ENCODE peak calls at places on chromosomes 12 and 14, in seven cellular contexts. A is left lung, K is lower lobe of right lung, W is PC-3, C is RWPE2, R is heart left ventricle, H is right lobe of liver. X is an unnamed sample. For H3K4me1, the result is how much of the 10 kb centered on the place peaks cover.

GRCh38 chr12:102833687-102834435 is 83.2 kb downstream of the PAH start:
- DNase-seq in A (no peak), K (no peak), W (peak), C (no peak), R (no peak), H (no peak), X (no peak)

GRCh38 chr12:109304485-109304884 is 4.6 kb downstream of the FOXN4 start:
- DNase-seq in A (no peak), K (no peak), W (no peak), C (no peak), R (no peak), H (no peak), X (no peak)

GRCh38 chr12:100375023-100375737 is 18.3 kb downstream of the SLC17A8 start:
- DNase-seq in A (no peak), K (peak), W (no peak), C (no peak), R (peak), H (no peak), X (peak)

GRCh38 chr14:80587096-80587724 is 354.3 kb downstream of the CEP128 start:
- DNase-seq in A (no peak), K (no peak), W (peak), C (no peak), R (no peak), H (no peak), X (no peak)

GRCh38 chr14:42541535-42542001 is 934.9 kb downstream of the LRFN5 start:
- DNase-seq in A (no peak), K (no peak), W (peak), C (no peak), R (no peak), H (no peak), X (no peak)

GRCh38 chr12:92445253-92446081 is 257.3 kb upstream of the PLEKHG7 start:
- DNase-seq in A (no peak), K (no peak), W (no peak), C (no peak), R (peak), H (no peak), X (no peak)

GRCh38 chr12:104788848-104789271 is 169.2 kb downstream of the SLC41A2 start:
- DNase-seq in A (no peak), K (no peak), W (no peak), C (no peak), R (peak), H (no peak), X (no peak)

GRCh38 chr12:62396750-62397149 is 69.9 kb upstream of the MON2 start:
- DNase-seq in A (no peak), K (no peak), W (no peak), C (no peak), R (no peak), H (no peak), X (no peak)

GRCh38 chr14:58805057-58805456 is 167.3 kb downstream of the DACT1 start:
- DNase-seq in A (no peak), K (no peak), W (no peak), C (no peak), R (peak), H (no peak), X (no peak)

GRCh38 chr12:1115471-1116242 is 124.6 kb downstream of the ERC1 start:
- DNase-seq in A (no peak), K (no peak), W (peak), C (peak), R (no peak), H (no peak), X (no peak)

GRCh38 chr12:6757028-6757689 is 4.2 kb upstream of the MLF2 start:
- DNase-seq in A (no peak), K (no peak), W (no peak), C (no peak), R (no peak), H (no peak), X (no peak)

GRCh38 chr12:122097641-122098364 is 19.2 kb downstream of the MLXIP start:
- DNase-seq in A (no peak), K (peak), W (peak), C (no peak), R (peak), H (no peak), X (peak)

GRCh38 chr14:32313977-32314376 is 15.1 kb upstream of the AKAP6 start:
- DNase-seq in A (no peak), K (no peak), W (no peak), C (no peak), R (no peak), H (no peak), X (no peak)

GRCh38 chr12:27583057-27583797 is 59.2 kb downstream of the PPFIBP1 start:
- DNase-seq in A (no peak), K (no peak), W (no peak), C (no peak), R (no peak), H (no peak), X (peak)

GRCh38 chr12:128551266-128552025 is 272.3 kb downstream of the SLC15A4 start:
- DNase-seq in A (no peak), K (no peak), W (no peak), C (no peak), R (no peak), H (no peak), X (no peak)

GRCh38 chr14:91144425-91145145 is 30.7 kb downstream of the DGLUCY start:
- DNase-seq in A (no peak), K (no peak), W (peak), C (no peak), R (no peak), H (no peak), X (no peak)

GRCh38 chr12:111428728-111429175 is 23.0 kb downstream of the SH2B3 start:
- DNase-seq in A (peak), K (peak), W (no peak), C (peak), R (peak), H (peak), X (no peak)

GRCh38 chr14:41570415-41571155 is 36.1 kb upstream of the LRFN5 start:
- DNase-seq in A (no peak), K (no peak), W (no peak), C (no peak), R (no peak), H (no peak), X (no peak)

DNA sequence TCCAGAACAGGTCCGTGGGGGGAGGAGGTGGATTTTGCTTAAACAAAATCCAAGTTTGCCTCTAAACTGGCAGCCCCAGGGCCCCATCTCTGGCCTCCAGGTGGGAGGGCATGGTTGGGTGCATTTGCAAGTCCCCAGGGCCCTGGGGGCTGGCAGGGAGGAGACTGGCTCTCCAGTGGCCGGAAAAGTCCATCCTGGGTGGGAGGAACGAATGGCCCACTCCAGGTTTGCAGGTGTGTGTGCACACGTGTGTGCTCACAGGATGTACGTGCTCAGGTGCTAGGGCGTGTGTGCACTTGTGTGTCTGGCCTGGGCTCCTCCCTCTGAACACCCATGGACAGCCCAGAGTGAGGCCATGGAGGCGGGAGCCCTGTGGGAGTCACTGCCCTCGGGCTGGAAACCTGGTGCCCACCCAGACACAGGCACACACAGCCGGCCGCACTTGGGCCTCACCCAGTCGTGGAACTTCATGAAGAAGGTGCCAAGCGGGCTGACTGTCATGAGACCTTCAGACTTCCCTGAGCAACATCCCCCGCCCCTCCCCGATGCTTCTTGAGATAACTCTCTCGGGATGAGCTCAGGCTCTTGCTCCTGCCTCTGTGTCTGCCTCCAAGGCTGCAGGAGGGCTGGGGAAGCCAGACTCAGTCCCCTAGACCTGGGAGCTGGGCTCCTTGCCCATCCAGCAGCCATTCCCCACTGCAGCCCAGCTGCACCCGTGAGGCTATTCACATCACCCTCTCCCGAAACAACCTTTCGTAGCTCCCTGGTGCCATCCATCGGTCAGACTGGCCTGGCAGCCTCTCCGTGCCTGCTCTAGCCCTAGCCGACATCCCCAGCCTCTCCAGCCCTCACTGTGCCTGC is 9.4 kb downstream of the AHNAK2 start:
- DNase-seq in A (peak), K (peak), W (peak), C (peak), R (peak), H (no peak), X (peak)
- TF ChIP-seq CTCF in A (no peak), K (no peak), W (no peak), C (no peak), R (no peak), H (no peak), X (no peak)

DNA sequence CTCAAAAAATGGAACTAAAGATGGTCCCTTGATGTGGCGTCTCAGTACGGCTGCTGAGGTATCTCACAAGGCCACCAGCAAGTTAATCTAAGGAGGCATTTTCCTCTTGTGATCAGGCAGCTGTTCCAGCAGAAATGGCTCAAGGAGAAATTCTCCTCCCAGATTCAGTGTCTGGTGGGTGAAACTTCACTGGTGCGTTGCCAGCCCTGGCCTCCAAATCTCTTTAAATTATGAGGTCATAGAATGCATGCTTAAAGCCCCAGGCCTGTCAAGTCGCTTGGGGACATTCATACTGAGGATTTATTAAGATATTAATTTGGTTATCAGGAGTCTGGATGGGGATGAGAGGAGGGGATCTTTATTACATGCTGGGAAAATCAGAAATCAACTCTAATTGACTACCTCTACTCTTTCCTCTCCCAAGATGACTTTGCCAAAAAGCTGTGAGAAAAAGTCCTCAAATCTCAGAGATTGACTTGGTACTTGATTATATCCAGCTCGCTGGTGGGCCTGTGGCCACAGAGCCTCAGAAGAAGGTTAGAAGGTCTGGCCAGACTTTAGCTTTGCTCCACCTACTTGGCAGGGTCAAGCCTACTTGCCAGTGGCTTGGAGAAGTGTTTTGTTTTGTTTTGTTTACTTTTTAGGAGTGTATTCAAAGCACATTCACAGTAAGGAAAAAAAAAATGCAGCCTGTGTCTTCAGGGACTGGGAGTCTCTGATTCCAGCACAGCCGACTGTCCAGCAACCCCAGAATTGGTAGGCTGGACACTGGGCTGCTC is 73.1 kb downstream of the PPP2R5C start:
- DNase-seq in A (no peak), K (no peak), W (peak), C (no peak), R (no peak), H (no peak), X (no peak)
- H3K4me1 ChIP-seq in A (under half), K (under half), W (under half), C (under half), R (half or more), H (under half), X (under half)

DNA sequence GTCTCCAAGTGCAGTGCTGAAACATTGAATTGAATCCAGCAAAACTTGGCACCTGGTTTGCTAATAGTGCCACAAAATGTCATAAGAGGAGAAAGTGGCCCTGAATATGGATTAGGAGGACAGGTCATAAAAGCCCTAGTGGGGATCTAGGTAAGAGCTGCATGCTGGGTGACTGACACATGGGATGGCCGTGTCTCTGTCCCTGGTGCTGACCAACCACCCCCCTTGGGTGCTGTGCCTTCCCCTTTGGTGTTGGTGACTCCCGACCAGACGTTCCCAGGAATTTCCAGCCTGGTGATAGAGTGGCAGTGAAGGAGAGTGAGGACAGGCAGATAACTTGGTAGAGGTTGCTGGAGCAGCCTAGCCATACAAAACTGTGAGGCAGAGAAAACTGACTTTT is 142.8 kb downstream of the VRK1 start:
- DNase-seq in A (no peak), K (no peak), W (peak), C (no peak), R (no peak), H (no peak), X (no peak)
- TF ChIP-seq CTCF in A (no peak), K (no peak), W (no peak), C (no peak), R (no peak), H (no peak), X (no peak)

DNA sequence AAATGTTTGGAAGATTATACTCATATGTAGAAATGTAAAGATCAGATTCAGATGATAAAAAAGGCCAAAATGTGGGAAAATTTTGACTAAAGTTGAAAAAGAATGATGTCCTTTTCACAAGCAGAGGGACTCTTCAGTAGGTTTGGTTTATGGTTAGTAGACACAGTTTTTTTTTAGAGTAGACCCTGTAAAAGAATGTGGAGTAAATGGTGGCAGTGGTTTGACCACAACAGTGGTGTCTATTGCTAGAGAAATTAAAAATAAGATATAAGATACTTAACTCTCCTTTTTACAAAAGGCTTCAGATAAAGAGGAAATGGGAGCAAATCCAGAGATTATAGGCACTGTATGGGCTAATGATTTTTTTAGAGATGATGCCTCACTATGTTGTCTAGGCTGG is 21.8 kb downstream of the RAP1B start:
- DNase-seq in A (no peak), K (no peak), W (no peak), C (no peak), R (no peak), H (no peak), X (no peak)
- H3K4me1 ChIP-seq in A (half or more), K (half or more), W (under half), C (under half), R (under half), H (under half), X (under half)

DNA sequence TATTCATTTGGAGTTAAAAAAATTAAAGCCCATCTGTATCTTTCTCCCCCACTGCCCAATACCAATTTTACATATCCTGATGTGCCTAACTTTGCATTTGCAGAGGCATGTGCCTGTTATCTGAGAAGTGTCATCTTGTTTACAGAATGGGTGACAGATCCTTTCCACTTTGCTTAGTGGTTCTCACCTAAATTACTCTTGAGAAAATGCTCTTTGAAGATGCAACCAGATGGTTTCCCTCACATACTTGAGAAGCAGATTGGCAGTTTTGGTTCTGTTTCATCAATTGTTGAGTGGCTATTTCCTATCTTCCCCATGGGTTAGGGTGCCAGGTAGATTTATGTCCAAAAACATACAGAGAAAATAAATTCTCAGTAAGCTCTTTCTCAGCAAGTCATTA is 1051.4 kb upstream of the ATXN7L3B start:
- DNase-seq in A (no peak), K (no peak), W (no peak), C (no peak), R (no peak), H (no peak), X (no peak)
- TF ChIP-seq CTCF in A (no peak), K (no peak), W (no peak), C (no peak), R (no peak), H (no peak), X (no peak)

GRCh38 chr14:77201696-77202095 is 20.1 kb downstream of the TMEM63C start:
- DNase-seq in A (no peak), K (no peak), W (no peak), C (no peak), R (no peak), H (no peak), X (no peak)
- H3K4me1 ChIP-seq in A (under half), K (under half), W (under half), C (under half), R (under half), H (under half), X (under half)

X was measured in ovary.